ENCODE peak calls at places on chromosomes 5 and 9, in eight cellular contexts. J is GM13977; B is stimulated activated CD4-positive, alpha-beta T cell treated with anti-CD3 and anti-CD28 coated beads, TNF-alpha, amount 100 ng/mL, for 24 hours; K is hepatocyte; V is occipital lobe; M is stimulated activated CD8-positive, alpha-beta memory T cell treated with anti-CD3 and anti-CD28 coated beads, Interleukin-2, amount 100 ng/mL, for 1 hour; G is SW480; S is activated CD4-positive, alpha-beta T cell treated with anti-CD3 and anti-CD28 coated beads for 24 hours. W is an unnamed sample.

GRCh38 chr9:27483576-27483975 is 40.5 kb upstream of the IFNK start:
- DNase-seq in J (no peak), B (no peak), K (no peak), V (no peak), M (no peak), G (no peak), S (no peak), W (no peak)

GRCh38 chr9:97809666-97810344 is 43.2 kb upstream of the FOXE1 start:
- DNase-seq in J (no peak), B (no peak), K (no peak), V (no peak), M (no peak), G (no peak), S (no peak), W (no peak)

GRCh38 chr5:31153523-31153922 is 40.0 kb upstream of the CDH6 start:
- DNase-seq in J (no peak), B (no peak), K (peak; percentile 41), V (no peak), M (no peak), G (no peak), S (no peak), W (no peak)

GRCh38 chr9:74499111-74499601 is 2.0 kb downstream of the RORB start:
- DNase-seq in J (peak; percentile 13), B (no peak), K (peak; percentile 5), V (no peak), M (no peak), G (no peak), S (no peak), W (no peak)

GRCh38 chr9:120916573-120916972 is 10.0 kb downstream of the TRAF1 start:
- DNase-seq in J (no peak), B (no peak), K (peak; percentile 65), V (no peak), M (no peak), G (no peak), S (no peak), W (peak; percentile 70)

GRCh38 chr9:16611001-16611400 is 259.5 kb downstream of the BNC2 start:
- DNase-seq in J (no peak), B (no peak), K (no peak), V (no peak), M (no peak), G (no peak), S (no peak), W (peak; percentile 11)

GRCh38 chr9:2267171-2267740 is 252.1 kb downstream of the SMARCA2 start:
- DNase-seq in J (no peak), B (no peak), K (no peak), V (no peak), M (no peak), G (no peak), S (no peak), W (no peak)

GRCh38 chr9:129580211-129580915 is 40.5 kb downstream of the C9orf50 start:
- DNase-seq in J (peak; percentile 67), B (peak; percentile 21), K (peak; percentile 68), V (no peak), M (no peak), G (peak; percentile 90), S (no peak), W (no peak)

GRCh38 chr9:69174645-69175487 is 789 bp downstream of the TJP2 start:
- DNase-seq in J (peak; percentile 76), B (peak; percentile 46), K (peak; percentile 76), V (peak; percentile 50), M (no peak), G (peak; percentile 81), S (peak; percentile 34), W (peak; percentile 92)

GRCh38 chr5:52119768-52120167 is 667.9 kb upstream of the ITGA1 start:
- DNase-seq in J (no peak), B (no peak), K (no peak), V (no peak), M (no peak), G (no peak), S (no peak), W (no peak)

GRCh38 chr9:27622688-27623340 is 49.5 kb upstream of the C9orf72 start:
- DNase-seq in J (no peak), B (no peak), K (no peak), V (no peak), M (no peak), G (no peak), S (no peak), W (no peak)

GRCh38 chr5:65356274-65356673 is 125.4 kb downstream of the ADAMTS6 start:
- DNase-seq in J (no peak), B (no peak), K (no peak), V (no peak), M (no peak), G (no peak), S (no peak), W (no peak)

GRCh38 chr5:158883502-158883901 is 216.2 kb downstream of the EBF1 start:
- DNase-seq in J (no peak), B (no peak), K (no peak), V (no peak), M (no peak), G (no peak), S (no peak), W (no peak)

GRCh38 chr9:95793924-95794828 is 81.3 kb upstream of the ERCC6L2 start:
- DNase-seq in J (no peak), B (no peak), K (no peak), V (no peak), M (no peak), G (peak; percentile 10), S (no peak), W (peak; percentile 76)

GRCh38 chr9:136645903-136646754 is 16.6 kb upstream of the EGFL7 start:
- DNase-seq in J (no peak), B (no peak), K (peak; percentile 61), V (no peak), M (no peak), G (no peak), S (no peak), W (no peak)

GRCh38 chr9:81619353-81620008 is 69.9 kb downstream of the TLE1 start:
- DNase-seq in J (no peak), B (no peak), K (no peak), V (no peak), M (no peak), G (no peak), S (no peak), W (peak; percentile 89)

GRCh38 chr9:17772223-17772622 is 193.4 kb downstream of the SH3GL2 start:
- DNase-seq in J (no peak), B (no peak), K (no peak), V (no peak), M (no peak), G (no peak), S (no peak), W (no peak)

GRCh38 chr5:179533024-179533423 is 17.3 kb upstream of the RUFY1 start:
- DNase-seq in J (no peak), B (no peak), K (no peak), V (no peak), M (no peak), G (no peak), S (no peak), W (no peak)

GRCh38 chr5:355379-355935 is 33.9 kb downstream of the AHRR start:
- DNase-seq in J (no peak), B (no peak), K (peak; percentile 2), V (no peak), M (no peak), G (no peak), S (no peak), W (no peak)

GRCh38 chr9:85392270-85392669 is 349.5 kb downstream of the AGTPBP1 start:
- DNase-seq in J (no peak), B (no peak), K (no peak), V (peak; percentile 59), M (no peak), G (no peak), S (no peak), W (no peak)

GRCh38 chr9:112659906-112660305 is 58.0 kb downstream of the INIP start:
- DNase-seq in J (no peak), B (no peak), K (no peak), V (no peak), M (no peak), G (no peak), S (no peak), W (no peak)

GRCh38 chr5:80941496-80941895 is 18.7 kb upstream of the RASGRF2 start:
- DNase-seq in J (no peak), B (no peak), K (no peak), V (no peak), M (no peak), G (no peak), S (no peak), W (no peak)

GRCh38 chr5:52895070-52895469 is 94.1 kb upstream of the ITGA2 start:
- DNase-seq in J (no peak), B (no peak), K (no peak), V (no peak), M (no peak), G (no peak), S (no peak), W (no peak)

GRCh38 chr9:119588874-119589560 is 219.8 kb upstream of the BRINP1 start:
- DNase-seq in J (no peak), B (no peak), K (no peak), V (no peak), M (no peak), G (no peak), S (no peak), W (no peak)

GRCh38 chr9:84238652-84239051 is 101.9 kb downstream of the SLC28A3 start:
- DNase-seq in J (no peak), B (no peak), K (no peak), V (no peak), M (no peak), G (peak; percentile 8), S (no peak), W (no peak)

GRCh38 chr9:129355641-129356040 is 177.6 kb upstream of the IER5L start:
- DNase-seq in J (no peak), B (no peak), K (no peak), V (no peak), M (no peak), G (no peak), S (no peak), W (no peak)

GRCh38 chr5:66143473-66144073 is 527 bp upstream of the SREK1 start:
- DNase-seq in J (no peak), B (no peak), K (no peak), V (no peak), M (no peak), G (peak; percentile 27), S (no peak), W (peak; percentile 4)

GRCh38 chr9:122366074-122366672 is 4.7 kb upstream of the PTGS1 start:
- DNase-seq in J (no peak), B (no peak), K (no peak), V (no peak), M (no peak), G (no peak), S (no peak), W (no peak)

GRCh38 chr9:112097712-112098688 is 77.1 kb downstream of the SUSD1 start:
- DNase-seq in J (peak; percentile 66), B (peak; percentile 52), K (peak; percentile 85), V (no peak), M (peak; percentile 38), G (peak; percentile 58), S (peak; percentile 65), W (peak; percentile 83)

GRCh38 chr9:20320921-20321320 is 301.4 kb downstream of the MLLT3 start:
- DNase-seq in J (no peak), B (no peak), K (no peak), V (no peak), M (no peak), G (no peak), S (no peak), W (no peak)

GRCh38 chr5:663436-664342 is 29.5 kb downstream of the TPPP start:
- DNase-seq in J (no peak), B (no peak), K (no peak), V (no peak), M (no peak), G (no peak), S (no peak), W (no peak)

GRCh38 chr5:55232194-55232984 is 1.0 kb downstream of the CCNO start:
- DNase-seq in J (peak; percentile 33), B (no peak), K (peak; percentile 23), V (no peak), M (no peak), G (peak; percentile 64), S (no peak), W (no peak)

GRCh38 chr5:149326611-149327010 is 18.7 kb upstream of the GRPEL2 start:
- DNase-seq in J (no peak), B (no peak), K (no peak), V (no peak), M (no peak), G (no peak), S (no peak), W (no peak)

GRCh38 chr5:39102684-39103155 is 28.5 kb upstream of the RICTOR start:
- DNase-seq in J (no peak), B (no peak), K (no peak), V (no peak), M (no peak), G (no peak), S (no peak), W (no peak)